ENCODE peak calls at places on chromosomes 6 and 20, in seven cellular contexts. K is prostate gland, B is kidney, J is pancreas, Y is body of pancreas, G is A549, R is ovary. D is an unnamed sample. For H3K4me1 and H3K9me3, the result is how much of the 10 kb centered on the place peaks cover.

GRCh38 chr20:23425129-23425528 is 3.8 kb upstream of the NAPB start:
- DNase-seq in K (no peak), B (no peak), J (no peak), Y (no peak), G (no peak), R (no peak), D (no peak)

GRCh38 chr6:44234101-44235090 is 11.0 kb downstream of the SLC29A1 start:
- DNase-seq in K (peak), B (peak), J (peak), Y (peak), G (peak), R (peak), D (peak)

GRCh38 chr6:153170511-153170910 is 39.4 kb upstream of the RGS17 start:
- DNase-seq in K (no peak), B (no peak), J (no peak), Y (no peak), G (peak), R (no peak), D (no peak)

GRCh38 chr6:125099211-125100017 is 54.2 kb upstream of the TPD52L1 start:
- DNase-seq in K (peak), B (peak), J (peak), Y (peak), G (peak), R (peak), D (peak)

GRCh38 chr6:129694036-129694435 is 15.9 kb downstream of the ARHGAP18 start:
- DNase-seq in K (no peak), B (no peak), J (no peak), Y (no peak), G (no peak), R (no peak), D (no peak)

GRCh38 chr6:105644073-105644489 is 241.2 kb upstream of the PREP start:
- DNase-seq in K (no peak), B (no peak), J (no peak), Y (no peak), G (no peak), R (no peak), D (no peak)

GRCh38 chr20:25226433-25227316 is 21.2 kb upstream of the PYGB start:
- DNase-seq in K (peak), B (peak), J (no peak), Y (peak), G (no peak), R (no peak), D (no peak)

GRCh38 chr6:57303931-57304681 is 13.3 kb upstream of the PRIM2 start:
- DNase-seq in K (no peak), B (no peak), J (no peak), Y (no peak), G (no peak), R (no peak), D (no peak)

GRCh38 chr6:138286698-138287097 is 68.4 kb upstream of the PBOV1 start:
- DNase-seq in K (no peak), B (no peak), J (peak), Y (no peak), G (no peak), R (no peak), D (no peak)

GRCh38 chr6:19478992-19479391 is 358.2 kb upstream of the ID4 start:
- DNase-seq in K (no peak), B (no peak), J (no peak), Y (no peak), G (no peak), R (no peak), D (no peak)

GRCh38 chr20:25327521-25328235 is 63.0 kb downstream of the ABHD12 start:
- DNase-seq in K (no peak), B (no peak), J (no peak), Y (no peak), G (no peak), R (no peak), D (no peak)

GRCh38 chr6:168155193-168155592 is 76.2 kb upstream of the FRMD1 start:
- DNase-seq in K (no peak), B (no peak), J (no peak), Y (no peak), G (peak), R (no peak), D (no peak)
- H3K4me1 ChIP-seq in K (under half), B (under half), J (under half), Y (under half), G (under half), R (under half), D (under half)

DNA sequence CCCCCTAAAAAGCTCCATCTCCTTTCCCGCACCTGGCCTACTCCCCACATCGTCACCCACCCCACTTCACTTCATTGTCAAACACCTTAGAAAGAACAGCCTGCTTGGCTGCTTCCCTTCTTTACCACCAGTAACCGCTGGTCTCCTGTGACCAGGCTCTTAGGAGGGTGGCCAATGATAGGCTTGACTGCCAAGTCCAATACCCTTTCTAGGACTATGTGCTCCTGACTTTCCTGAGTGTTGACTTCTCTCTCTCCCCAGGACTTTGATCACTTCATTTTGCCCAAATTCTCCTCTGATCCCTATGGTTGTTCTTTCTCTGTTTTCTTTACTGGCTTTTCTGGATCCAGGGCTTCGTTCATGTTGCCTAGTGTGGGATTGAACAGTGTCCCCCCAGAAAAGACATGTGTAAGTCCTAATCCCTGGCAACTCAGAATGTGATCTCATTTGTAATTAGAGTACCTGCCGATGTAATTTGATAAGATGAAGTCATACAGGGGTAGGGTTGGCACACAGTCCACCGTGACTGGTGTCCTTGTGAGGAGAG is 254.0 kb downstream of the GMDS start:
- DNase-seq in K (no peak), B (no peak), J (no peak), Y (no peak), G (no peak), R (no peak), D (no peak)
- H3K9me3 ChIP-seq in K (under half), B (under half), J (under half), Y (under half), G (under half), R (under half), D (under half)

DNA sequence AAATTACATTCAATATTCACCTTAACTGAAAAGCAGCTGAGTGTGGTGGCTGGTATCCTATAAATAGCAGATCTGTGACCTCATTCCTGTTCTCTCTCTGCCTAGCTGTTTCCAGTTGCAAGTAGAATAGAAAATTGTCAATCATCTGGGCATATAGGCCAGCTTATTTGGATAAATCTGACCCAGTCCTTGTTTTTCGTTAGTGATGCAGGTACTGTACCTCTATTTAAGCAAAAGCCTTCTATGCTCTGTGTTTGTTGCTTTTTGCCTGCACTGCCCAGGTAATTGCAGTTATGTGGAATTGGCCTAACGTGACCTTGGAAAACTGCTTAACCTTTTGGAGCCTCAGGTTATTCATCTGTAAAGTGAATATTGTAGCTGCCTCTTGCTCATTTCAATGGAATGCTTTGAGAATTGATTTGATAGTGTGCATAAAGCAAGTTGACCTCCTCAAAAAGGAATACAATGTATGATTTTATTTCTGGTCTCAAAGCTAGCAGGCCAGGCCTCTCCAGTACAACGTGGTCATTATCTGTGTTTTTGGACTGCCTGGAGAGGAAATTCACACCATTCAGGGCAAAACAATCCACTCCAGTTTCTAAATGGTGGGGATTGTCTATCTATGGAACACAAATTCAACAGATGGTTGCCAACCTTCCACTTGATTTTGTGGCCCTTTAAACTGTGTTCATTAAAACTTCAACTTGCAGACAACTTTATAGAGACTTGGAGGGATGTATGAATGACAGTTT is 508.7 kb upstream of the CITED2 start:
- DNase-seq in K (no peak), B (no peak), J (no peak), Y (no peak), G (no peak), R (no peak), D (no peak)
- H3K4me1 ChIP-seq in K (under half), B (under half), J (under half), Y (under half), G (under half), R (under half), D (under half)

GRCh38 chr6:1654095-1654494 is 44.4 kb downstream of the FOXC1 start:
- DNase-seq in K (no peak), B (no peak), J (no peak), Y (no peak), G (no peak), R (no peak), D (no peak)
- H3K9me3 ChIP-seq in K (under half), B (under half), J (under half), Y (under half), G (under half), R (under half), D (under half)

GRCh38 chr6:20870493-20870892 is 336.2 kb downstream of the CDKAL1 start:
- DNase-seq in K (no peak), B (no peak), J (no peak), Y (no peak), G (no peak), R (no peak), D (no peak)
- H3K4me1 ChIP-seq in K (under half), B (under half), J (under half), Y (under half), G (under half), R (under half), D (under half)